ENCODE peak calls at places on chromosomes 16 and 17, in nine cellular contexts. K is CD8-positive, alpha-beta memory T cell; F is heart right ventricle; H is kidney; E is thoracic aorta; U is H1; X is body of pancreas; P is CD4-positive, CD25-positive, alpha-beta regulatory T cell; D is ovary. I is an unnamed sample.

GRCh38 chr17:60039096-60039495 is 39.6 kb downstream of the HEATR6 start:
- DNase-seq in K (no peak), F (no peak), H (no peak), E (no peak), U (no peak), X (no peak), P (no peak), D (no peak), I (no peak)

GRCh38 chr16:4882633-4883285 is 35.5 kb downstream of the UBN1 start:
- DNase-seq in K (no peak), F (peak), H (no peak), E (no peak), U (no peak), X (peak), P (no peak), D (no peak), I (no peak)

GRCh38 chr17:7132511-7133094 is 18.0 kb upstream of the ASGR2 start:
- DNase-seq in K (peak), F (no peak), H (no peak), E (no peak), U (peak), X (no peak), P (peak), D (no peak), I (no peak)

GRCh38 chr16:67666538-67667433 is at the start of the genes C16orf86 and ENKD1:
- DNase-seq in K (peak), F (peak), H (peak), E (no peak), U (peak), X (peak), P (peak), D (peak), I (no peak)

GRCh38 chr16:75252946-75253911 is 1.8 kb upstream of the BCAR1 start:
- DNase-seq in K (no peak), F (no peak), H (peak), E (no peak), U (peak), X (no peak), P (no peak), D (peak), I (no peak)

GRCh38 chr17:81028506-81028858 is 6.5 kb upstream of the BAIAP2 start:
- DNase-seq in K (peak), F (no peak), H (peak), E (no peak), U (no peak), X (no peak), P (no peak), D (no peak), I (no peak)

GRCh38 chr16:49869731-49870130 is 13.8 kb upstream of the ZNF423 start:
- DNase-seq in K (no peak), F (no peak), H (no peak), E (no peak), U (no peak), X (no peak), P (no peak), D (no peak), I (no peak)

GRCh38 chr16:20760346-20760745 is 3.5 kb upstream of the ACSM3 start:
- DNase-seq in K (no peak), F (no peak), H (no peak), E (no peak), U (no peak), X (no peak), P (no peak), D (no peak), I (no peak)

GRCh38 chr17:49975531-49975930 is 6.5 kb downstream of the DLX4 start:
- DNase-seq in K (no peak), F (no peak), H (no peak), E (no peak), U (no peak), X (no peak), P (no peak), D (no peak), I (no peak)

GRCh38 chr17:82767041-82767754 is 15.3 kb downstream of the TBCD start:
- DNase-seq in K (no peak), F (peak), H (no peak), E (no peak), U (peak), X (peak), P (no peak), D (no peak), I (no peak)

GRCh38 chr17:40025991-40026815 is 11.0 kb downstream of the CSF3 start:
- DNase-seq in K (no peak), F (no peak), H (no peak), E (no peak), U (no peak), X (no peak), P (no peak), D (no peak), I (no peak)

GRCh38 chr17:80761421-80761871 is 216.8 kb downstream of the RPTOR start:
- DNase-seq in K (peak), F (no peak), H (no peak), E (no peak), U (no peak), X (no peak), P (peak), D (no peak), I (no peak)

GRCh38 chr17:46166692-46167249 is 26.5 kb downstream of the KANSL1 start:
- DNase-seq in K (no peak), F (no peak), H (no peak), E (no peak), U (no peak), X (no peak), P (no peak), D (no peak), I (no peak)

GRCh38 chr17:74332017-74332650 is 6.1 kb downstream of the KIF19 start:
- DNase-seq in K (no peak), F (no peak), H (no peak), E (no peak), U (no peak), X (no peak), P (no peak), D (no peak), I (no peak)

GRCh38 chr16:49967012-49967559 is 57.9 kb upstream of the CNEP1R1 start:
- DNase-seq in K (no peak), F (peak), H (no peak), E (no peak), U (no peak), X (no peak), P (no peak), D (no peak), I (no peak)

DNA sequence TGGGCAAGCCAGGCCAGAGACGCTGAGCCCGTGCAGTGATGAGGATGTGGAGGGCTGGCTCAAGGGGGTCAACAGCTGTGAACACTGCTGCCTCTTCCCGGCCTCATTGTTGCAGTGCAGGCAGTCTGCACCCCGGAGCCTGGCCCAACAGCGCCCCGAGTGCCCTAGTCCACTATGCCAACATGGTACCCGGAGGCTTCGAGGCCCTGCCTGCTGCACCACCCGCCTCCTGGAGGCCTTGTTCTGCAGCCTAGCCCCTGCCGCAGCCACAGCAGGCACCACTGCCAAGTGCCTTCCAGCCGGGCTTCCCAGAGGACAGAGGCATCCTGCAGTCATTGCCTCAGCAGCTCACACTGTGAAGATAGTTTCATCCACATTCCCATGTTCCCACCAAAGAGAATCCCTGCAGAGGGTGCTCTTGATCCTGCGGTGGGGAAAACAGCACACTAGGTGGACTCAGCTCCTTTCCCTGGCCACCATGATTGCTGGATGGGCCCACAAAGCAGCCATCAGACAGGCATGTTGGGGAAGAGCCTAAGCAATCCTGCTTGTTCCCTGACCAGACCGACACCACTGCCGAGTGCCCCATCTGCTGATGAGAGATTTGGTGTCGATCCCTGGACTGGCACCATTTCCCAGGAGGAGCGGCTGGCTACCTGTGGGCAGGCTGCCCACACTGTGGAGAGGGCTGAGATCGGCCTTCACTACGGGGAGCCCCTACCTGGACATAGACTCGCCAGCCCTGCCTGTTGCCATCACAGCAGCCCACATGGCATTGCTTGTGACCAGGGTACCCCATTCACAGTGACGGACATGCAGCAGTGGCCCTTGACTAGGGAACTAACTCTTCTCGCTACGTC is 44.9 kb downstream of the USP22 start:
- DNase-seq in K (no peak), F (no peak), H (peak), E (no peak), U (peak), X (peak), P (no peak), D (no peak), I (no peak)
- H3K27ac ChIP-seq in K (no peak), F (no peak), H (no peak), E (no peak), U (no peak), X (no peak), P (no peak), D (no peak), I (no peak)

GRCh38 chr17:41692722-41693521 is 4.2 kb downstream of the EIF1 start:
- DNase-seq in K (no peak), F (no peak), H (no peak), E (no peak), U (no peak), X (no peak), P (no peak), D (no peak), I (no peak)

GRCh38 chr17:41695954-41696720 is 7.5 kb downstream of the EIF1 start:
- DNase-seq in K (peak), F (peak), H (no peak), E (no peak), U (peak), X (peak), P (peak), D (peak), I (no peak)

GRCh38 chr17:41695134-41695661 is 6.5 kb downstream of the EIF1 start:
- DNase-seq in K (no peak), F (no peak), H (no peak), E (no peak), U (no peak), X (no peak), P (no peak), D (no peak), I (no peak)

GRCh38 chr17:41702712-41703111 is 9.4 kb upstream of the GAST start:
- DNase-seq in K (no peak), F (no peak), H (no peak), E (no peak), U (no peak), X (no peak), P (no peak), D (no peak), I (no peak)

DNA sequence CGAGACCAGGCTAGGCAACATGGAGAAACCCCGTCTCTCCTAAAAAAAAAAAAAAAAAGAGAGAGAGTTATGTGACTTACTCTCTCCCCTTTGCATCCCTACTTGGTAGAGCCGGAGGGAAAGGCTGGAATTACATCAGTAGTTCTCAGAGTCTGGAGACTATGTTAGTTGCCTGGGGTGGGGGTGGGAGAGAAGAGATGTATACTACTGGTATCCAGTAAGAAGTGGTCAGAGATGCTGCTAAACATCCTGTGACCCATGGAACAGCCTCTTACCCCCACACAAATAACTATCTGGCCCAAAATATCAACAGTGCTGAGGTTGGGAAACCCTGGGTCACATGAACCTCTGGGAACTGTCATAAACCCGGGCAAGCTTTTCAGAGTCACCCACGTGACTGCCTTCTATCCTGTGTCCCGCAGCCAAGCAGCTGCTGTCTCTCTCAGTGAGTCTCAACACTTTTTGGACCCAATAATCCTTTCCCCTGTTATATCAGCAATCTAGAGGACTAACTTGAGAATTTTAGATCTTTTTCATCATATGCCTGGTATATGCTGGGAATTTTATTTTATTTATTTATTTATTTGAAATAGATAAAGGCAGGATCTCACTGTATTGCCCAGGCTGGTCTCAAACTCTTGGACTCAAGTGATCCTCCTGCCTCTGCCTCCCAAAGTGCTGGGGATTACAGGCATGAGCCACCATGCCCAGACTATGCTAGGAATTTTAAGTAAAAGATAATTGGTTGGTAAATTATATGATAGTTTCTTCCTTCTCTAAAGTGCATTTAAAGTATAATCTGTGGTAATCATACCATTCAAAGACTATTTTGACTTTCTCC is 8.7 kb downstream of the EIF1 start:
- DNase-seq in K (no peak), F (peak), H (peak), E (no peak), U (no peak), X (peak), P (no peak), D (peak), I (no peak)
- H3K27ac ChIP-seq in K (no peak), F (peak), H (no peak), E (no peak), U (no peak), X (peak), P (no peak), D (no peak), I (peak)

DNA sequence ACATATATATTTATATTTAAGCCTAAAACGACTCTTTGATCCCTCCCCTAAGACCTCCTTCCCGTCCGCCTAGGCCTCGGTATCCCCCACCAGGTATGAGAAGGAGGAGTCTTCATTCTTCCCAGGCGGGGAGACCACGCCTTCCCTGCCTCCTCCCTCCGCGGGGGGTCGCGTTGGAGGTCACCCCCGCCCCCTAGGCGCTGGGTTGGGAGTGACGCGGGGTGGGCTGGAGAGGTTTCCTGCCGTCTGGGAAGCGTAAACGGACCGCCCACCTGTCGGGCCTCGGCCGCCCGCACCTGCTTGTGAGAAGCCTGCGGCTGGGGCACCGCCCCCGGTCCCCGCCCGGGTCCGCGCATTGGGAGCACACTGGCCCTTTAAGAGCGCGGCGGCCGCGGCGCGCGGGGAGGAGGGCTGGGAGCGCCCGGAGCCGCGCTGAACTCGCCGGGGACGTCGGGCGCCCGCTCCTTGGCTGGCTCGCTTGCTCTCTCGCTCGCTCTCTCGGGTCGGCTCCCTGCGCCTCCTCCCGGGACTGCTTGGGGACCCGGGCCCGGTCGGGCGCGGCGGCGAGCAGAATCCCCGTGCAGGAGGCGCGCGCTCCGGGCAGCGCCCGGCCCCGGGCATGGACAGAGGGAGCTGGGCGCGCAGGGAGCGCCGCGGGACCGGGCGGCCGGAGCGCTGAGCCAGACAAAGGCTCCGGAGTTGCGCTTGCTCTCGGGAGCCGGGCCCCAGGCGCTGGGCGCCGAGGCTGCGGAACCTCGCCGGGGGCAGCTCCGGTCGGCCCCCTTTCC is at the start of gene MMP15:
- DNase-seq in K (peak), F (peak), H (peak), E (no peak), U (peak), X (peak), P (peak), D (peak), I (no peak)
- H3K27ac ChIP-seq in K (no peak), F (peak), H (peak), E (peak), U (no peak), X (peak), P (no peak), D (no peak), I (no peak)

DNA sequence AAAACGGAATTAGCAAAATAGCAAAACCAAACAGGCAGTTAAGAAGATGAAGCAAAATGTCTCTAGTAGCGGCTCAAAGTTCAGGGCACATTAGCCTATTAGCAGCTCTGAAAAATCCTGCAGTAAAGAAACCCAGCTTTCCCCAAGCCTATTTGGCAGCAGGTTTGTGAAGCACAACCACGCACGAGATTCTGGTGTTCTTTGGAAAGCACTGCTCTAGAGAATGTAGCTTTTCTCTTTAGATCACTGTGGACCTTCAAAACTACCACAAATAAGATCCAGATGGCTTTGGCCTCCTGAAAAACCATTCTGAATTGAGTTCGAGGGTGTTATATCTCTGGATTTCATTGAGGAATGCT is 37.4 kb downstream of the CCDC42 start:
- DNase-seq in K (no peak), F (no peak), H (no peak), E (no peak), U (no peak), X (no peak), P (no peak), D (no peak), I (no peak)
- H3K27ac ChIP-seq in K (no peak), F (peak), H (no peak), E (peak), U (no peak), X (no peak), P (no peak), D (no peak), I (peak)

GRCh38 chr17:78383725-78384471 is 5.4 kb downstream of the PGS1 start:
- DNase-seq in K (no peak), F (peak), H (peak), E (peak), U (no peak), X (peak), P (peak), D (peak), I (peak)
- H3K27ac ChIP-seq in K (no peak), F (peak), H (peak), E (peak), U (no peak), X (no peak), P (peak), D (peak), I (peak)

GRCh38 chr16:89319628-89319882 is 102.1 kb downstream of the ZNF778 start:
- DNase-seq in K (no peak), F (no peak), H (no peak), E (no peak), U (no peak), X (no peak), P (no peak), D (no peak), I (no peak)
- H3K27ac ChIP-seq in K (peak), F (peak), H (peak), E (peak), U (no peak), X (peak), P (peak), D (no peak), I (peak)

DNA sequence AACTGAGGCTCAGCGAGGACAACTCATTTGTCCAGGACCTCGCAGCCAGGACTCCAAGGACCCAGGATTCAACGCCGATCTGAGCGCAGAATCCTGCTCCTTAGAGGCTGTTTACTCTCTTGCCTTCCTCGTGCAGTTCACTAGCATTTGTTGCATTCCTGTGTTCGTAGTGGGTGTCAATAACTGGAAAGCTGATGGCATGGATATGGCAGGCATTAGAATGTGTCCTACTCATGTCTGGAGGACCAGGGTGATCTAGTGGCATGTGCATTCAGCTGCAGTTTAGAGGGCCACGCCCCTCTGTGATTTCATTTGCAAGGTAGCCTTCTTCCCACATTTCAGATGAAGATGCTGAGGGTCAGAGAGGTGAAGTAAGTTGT is 510 bp downstream of the CRISPLD2 start:
- DNase-seq in K (no peak), F (no peak), H (no peak), E (no peak), U (no peak), X (no peak), P (no peak), D (no peak), I (no peak)
- H3K27ac ChIP-seq in K (no peak), F (peak), H (peak), E (no peak), U (no peak), X (no peak), P (no peak), D (peak), I (peak)